ENCODE peak calls at places on chromosomes 2 and 18, in four cellular contexts. L, E, M and C are unnamed samples.

GRCh38 chr2:185567196-185567595 is 171.4 kb upstream of the FSIP2 start:
- DNase-seq in L (no peak), E (no peak), M (no peak), C (no peak)

GRCh38 chr2:232502513-232502900 is 14.9 kb upstream of the ECEL1 start:
- DNase-seq in M (no peak), L (no peak), E (no peak), C (no peak)

GRCh38 chr18:980586-980985 is 75.9 kb downstream of the ADCYAP1 start:
- DNase-seq in L (no peak), E (no peak), M (no peak), C (no peak)

GRCh38 chr18:46297621-46298020 is 193.4 kb downstream of the HAUS1 start:
- DNase-seq in M (no peak), L (no peak), E (no peak), C (peak; percentile 38)

GRCh38 chr2:152426801-152427200 is 91.8 kb downstream of the FMNL2 start:
- DNase-seq in M (no peak), E (no peak), L (no peak), C (no peak)

GRCh38 chr2:160695402-160696060 is 201.9 kb upstream of the RBMS1 start:
- DNase-seq in E (no peak), M (no peak), L (no peak), C (no peak)

GRCh38 chr2:158755738-158756137 is 39.4 kb upstream of the DAPL1 start:
- DNase-seq in L (no peak), M (no peak), E (no peak), C (no peak)

GRCh38 chr2:128316777-128317185 is 1.9 kb downstream of the HS6ST1 start:
- DNase-seq in L (no peak), M (no peak), E (peak; percentile 9), C (peak; percentile 54)

GRCh38 chr2:240922982-240923537 is 16.9 kb downstream of the CROCC2 start:
- DNase-seq in M (no peak), E (no peak), L (no peak), C (peak; percentile 31)

GRCh38 chr2:65227035-65227470 is 578 bp upstream of the ACTR2 start:
- DNase-seq in E (peak; percentile 31), M (no peak), L (no peak), C (no peak)

GRCh38 chr18:58051765-58052460 is 7.9 kb downstream of the NEDD4L start:
- DNase-seq in M (no peak), E (no peak), L (no peak), C (no peak)

GRCh38 chr2:149158957-149159356 is 120.5 kb downstream of the LYPD6B start:
- DNase-seq in L (no peak), M (no peak), E (no peak), C (no peak)

GRCh38 chr18:10184776-10185175 is 269.7 kb upstream of the APCDD1 start:
- DNase-seq in M (no peak), L (no peak), E (no peak), C (no peak)

GRCh38 chr2:120596191-120596781 is 139.4 kb upstream of the GLI2 start:
- DNase-seq in M (no peak), L (no peak), E (no peak), C (no peak)

GRCh38 chr2:115603285-115603684 is 1160.8 kb downstream of the DPP10 start:
- DNase-seq in L (no peak), M (no peak), E (no peak), C (no peak)

GRCh38 chr2:164456599-164456998 is 164.7 kb downstream of the GRB14 start:
- DNase-seq in E (peak; percentile 22), L (no peak), M (no peak), C (no peak)

GRCh38 chr2:168090366-168091019 is 156.9 kb downstream of the STK39 start:
- DNase-seq in E (no peak), L (no peak), M (no peak), C (no peak)

GRCh38 chr2:72744049-72744448 is 81.8 kb downstream of the EXOC6B start:
- DNase-seq in M (no peak), L (no peak), E (no peak), C (no peak)

GRCh38 chr2:101899871-101900270 is 91.9 kb upstream of the IL1R2 start:
- DNase-seq in E (no peak), M (no peak), L (no peak), C (no peak)

GRCh38 chr2:60806988-60807681 is 51.1 kb downstream of the PAPOLG start:
- DNase-seq in E (no peak), L (no peak), M (no peak), C (peak; percentile 69)

GRCh38 chr2:20490300-20491181 is 43.7 kb downstream of the RHOB start:
- DNase-seq in M (no peak), L (no peak), E (peak; percentile 61), C (no peak)

GRCh38 chr2:206846331-206846730 is 80.9 kb downstream of the FASTKD2 start:
- DNase-seq in L (no peak), E (no peak), M (no peak), C (no peak)

GRCh38 chr2:239181074-239181581 is 219.7 kb downstream of the HDAC4 start:
- DNase-seq in L (no peak), E (no peak), M (no peak), C (peak; percentile 51)

GRCh38 chr2:227472265-227473018 is 486 bp downstream of the AGFG1 start:
- DNase-seq in E (peak; percentile 81), M (peak; percentile 41), L (no peak), C (peak; percentile 81)